ENCODE peak calls at places on chromosomes 4 and X, in ten cellular contexts. One of them, this sample, is unnamed.

GRCh38 chr4:76442807-76443206 is 7.8 kb downstream of the SHROOM3 start:
- DNase-seq in GM12865: no peak
- DNase-seq in fibroblast of villous mesenchyme: no peak
- DNase-seq in stimulated activated CD4-positive, alpha-beta T cell treated with anti-CD3 and anti-CD28 coated beads, TNF-alpha, amount 100 ng/mL, for 48 hours: no peak
- DNase-seq in lower lobe of right lung: no peak
- DNase-seq in ureter: no peak
- DNase-seq in neural crest cell: no peak
- DNase-seq in suprapubic skin: no peak
- DNase-seq in H54: no peak
- DNase-seq in anterior cingulate cortex: no peak
- DNase-seq in this sample: no peak

GRCh38 chr4:85152490-85152889 is 186.0 kb upstream of the WDFY3 start:
- DNase-seq in GM12865: no peak
- DNase-seq in fibroblast of villous mesenchyme: no peak
- DNase-seq in stimulated activated CD4-positive, alpha-beta T cell treated with anti-CD3 and anti-CD28 coated beads, TNF-alpha, amount 100 ng/mL, for 48 hours: no peak
- DNase-seq in lower lobe of right lung: no peak
- DNase-seq in ureter: no peak
- DNase-seq in neural crest cell: no peak
- DNase-seq in suprapubic skin: no peak
- DNase-seq in H54: no peak
- DNase-seq in anterior cingulate cortex: no peak
- DNase-seq in this sample: no peak

GRCh38 chr4:9800878-9801277 is 19.4 kb downstream of the DRD5 start:
- DNase-seq in GM12865: peak; percentile 6
- DNase-seq in fibroblast of villous mesenchyme: no peak
- DNase-seq in stimulated activated CD4-positive, alpha-beta T cell treated with anti-CD3 and anti-CD28 coated beads, TNF-alpha, amount 100 ng/mL, for 48 hours: no peak
- DNase-seq in lower lobe of right lung: no peak
- DNase-seq in ureter: no peak
- DNase-seq in neural crest cell: no peak
- DNase-seq in suprapubic skin: no peak
- DNase-seq in H54: no peak
- DNase-seq in anterior cingulate cortex: no peak
- DNase-seq in this sample: no peak

GRCh38 chr4:78560296-78560963 is 8.9 kb downstream of the ANXA3 start:
- DNase-seq in GM12865: no peak
- DNase-seq in fibroblast of villous mesenchyme: peak; percentile 92
- DNase-seq in stimulated activated CD4-positive, alpha-beta T cell treated with anti-CD3 and anti-CD28 coated beads, TNF-alpha, amount 100 ng/mL, for 48 hours: no peak
- DNase-seq in lower lobe of right lung: no peak
- DNase-seq in ureter: no peak
- DNase-seq in neural crest cell: no peak
- DNase-seq in suprapubic skin: no peak
- DNase-seq in H54: no peak
- DNase-seq in anterior cingulate cortex: no peak
- DNase-seq in this sample: peak; percentile 71

GRCh38 chr4:154989511-154989910 is 208.4 kb downstream of the RBM46 start:
- DNase-seq in GM12865: no peak
- DNase-seq in fibroblast of villous mesenchyme: no peak
- DNase-seq in stimulated activated CD4-positive, alpha-beta T cell treated with anti-CD3 and anti-CD28 coated beads, TNF-alpha, amount 100 ng/mL, for 48 hours: no peak
- DNase-seq in lower lobe of right lung: no peak
- DNase-seq in ureter: no peak
- DNase-seq in neural crest cell: no peak
- DNase-seq in suprapubic skin: no peak
- DNase-seq in H54: no peak
- DNase-seq in anterior cingulate cortex: no peak
- DNase-seq in this sample: no peak

GRCh38 chr4:94504545-94504944 is 52.8 kb downstream of the PDLIM5 start:
- DNase-seq in GM12865: no peak
- DNase-seq in fibroblast of villous mesenchyme: peak; percentile 91
- DNase-seq in stimulated activated CD4-positive, alpha-beta T cell treated with anti-CD3 and anti-CD28 coated beads, TNF-alpha, amount 100 ng/mL, for 48 hours: no peak
- DNase-seq in lower lobe of right lung: no peak
- DNase-seq in ureter: no peak
- DNase-seq in neural crest cell: no peak
- DNase-seq in suprapubic skin: no peak
- DNase-seq in H54: no peak
- DNase-seq in anterior cingulate cortex: no peak
- DNase-seq in this sample: no peak

GRCh38 chr4:16682996-16683395 is 215.4 kb downstream of the LDB2 start:
- DNase-seq in GM12865: no peak
- DNase-seq in fibroblast of villous mesenchyme: peak; percentile 80
- DNase-seq in stimulated activated CD4-positive, alpha-beta T cell treated with anti-CD3 and anti-CD28 coated beads, TNF-alpha, amount 100 ng/mL, for 48 hours: no peak
- DNase-seq in lower lobe of right lung: no peak
- DNase-seq in ureter: no peak
- DNase-seq in neural crest cell: no peak
- DNase-seq in suprapubic skin: no peak
- DNase-seq in H54: no peak
- DNase-seq in anterior cingulate cortex: no peak
- DNase-seq in this sample: no peak

GRCh38 chr4:173761236-173761635 is 231.2 kb upstream of the HAND2 start:
- DNase-seq in GM12865: no peak
- DNase-seq in fibroblast of villous mesenchyme: no peak
- DNase-seq in stimulated activated CD4-positive, alpha-beta T cell treated with anti-CD3 and anti-CD28 coated beads, TNF-alpha, amount 100 ng/mL, for 48 hours: no peak
- DNase-seq in lower lobe of right lung: no peak
- DNase-seq in ureter: no peak
- DNase-seq in neural crest cell: no peak
- DNase-seq in suprapubic skin: no peak
- DNase-seq in H54: no peak
- DNase-seq in anterior cingulate cortex: no peak
- DNase-seq in this sample: no peak

GRCh38 chr4:156677136-156677535 is 294.5 kb downstream of the PDGFC start:
- DNase-seq in GM12865: peak; percentile 63
- DNase-seq in fibroblast of villous mesenchyme: peak; percentile 58
- DNase-seq in stimulated activated CD4-positive, alpha-beta T cell treated with anti-CD3 and anti-CD28 coated beads, TNF-alpha, amount 100 ng/mL, for 48 hours: no peak
- DNase-seq in lower lobe of right lung: no peak
- DNase-seq in ureter: no peak
- DNase-seq in neural crest cell: no peak
- DNase-seq in suprapubic skin: no peak
- DNase-seq in H54: no peak
- DNase-seq in anterior cingulate cortex: no peak
- DNase-seq in this sample: peak; percentile 52

GRCh38 chrX:40107291-40108083 is 9.7 kb upstream of the BCOR start:
- DNase-seq in GM12865: peak; percentile 63
- DNase-seq in fibroblast of villous mesenchyme: peak; percentile 48
- DNase-seq in stimulated activated CD4-positive, alpha-beta T cell treated with anti-CD3 and anti-CD28 coated beads, TNF-alpha, amount 100 ng/mL, for 48 hours: no peak
- DNase-seq in lower lobe of right lung: peak; percentile 81
- DNase-seq in ureter: no peak
- DNase-seq in neural crest cell: no peak
- DNase-seq in suprapubic skin: no peak
- DNase-seq in H54: no peak
- DNase-seq in anterior cingulate cortex: peak; percentile 10
- DNase-seq in this sample: peak; percentile 74

GRCh38 chrX:109578916-109579315 is 42.3 kb downstream of the NXT2 start:
- DNase-seq in GM12865: no peak
- DNase-seq in fibroblast of villous mesenchyme: no peak
- DNase-seq in stimulated activated CD4-positive, alpha-beta T cell treated with anti-CD3 and anti-CD28 coated beads, TNF-alpha, amount 100 ng/mL, for 48 hours: no peak
- DNase-seq in lower lobe of right lung: no peak
- DNase-seq in ureter: no peak
- DNase-seq in neural crest cell: no peak
- DNase-seq in suprapubic skin: no peak
- DNase-seq in H54: no peak
- DNase-seq in anterior cingulate cortex: no peak
- DNase-seq in this sample: no peak

GRCh38 chr4:13182136-13182535 is 302.0 kb downstream of the RAB28 start:
- DNase-seq in GM12865: no peak
- DNase-seq in fibroblast of villous mesenchyme: no peak
- DNase-seq in stimulated activated CD4-positive, alpha-beta T cell treated with anti-CD3 and anti-CD28 coated beads, TNF-alpha, amount 100 ng/mL, for 48 hours: no peak
- DNase-seq in lower lobe of right lung: no peak
- DNase-seq in ureter: no peak
- DNase-seq in neural crest cell: no peak
- DNase-seq in suprapubic skin: no peak
- DNase-seq in H54: no peak
- DNase-seq in anterior cingulate cortex: no peak
- DNase-seq in this sample: no peak

GRCh38 chr4:91298156-91298700 is 1005.5 kb upstream of the GRID2 start:
- DNase-seq in GM12865: no peak
- DNase-seq in fibroblast of villous mesenchyme: no peak
- DNase-seq in stimulated activated CD4-positive, alpha-beta T cell treated with anti-CD3 and anti-CD28 coated beads, TNF-alpha, amount 100 ng/mL, for 48 hours: no peak
- DNase-seq in lower lobe of right lung: no peak
- DNase-seq in ureter: no peak
- DNase-seq in neural crest cell: no peak
- DNase-seq in suprapubic skin: no peak
- DNase-seq in H54: no peak
- DNase-seq in anterior cingulate cortex: no peak
- DNase-seq in this sample: no peak

This sample was measured in A549.